ENCODE peak calls at places on chromosomes 4 and X, in four cellular contexts. V is H1, A is HCT116, N is K562. P is an unnamed sample.

GRCh38 chr4:189202182-189202868 is 738.3 kb upstream of the FRG1 start:
- DNase-seq in V (peak; percentile 72), A (peak; percentile 28), N (peak; percentile 34), P (peak; percentile 15)

GRCh38 chrX:137566746-137567473 is 983 bp downstream of the ZIC3 start:
- DNase-seq in V (no peak), A (no peak), N (no peak), P (no peak)

GRCh38 chrX:46882266-46882665 is 30.0 kb upstream of the JADE3 start:
- DNase-seq in V (no peak), A (no peak), N (no peak), P (no peak)

GRCh38 chr4:174631901-174632758 is 109.8 kb upstream of the HPGD start:
- DNase-seq in V (no peak), A (peak; percentile 24), N (peak; percentile 24), P (no peak)

GRCh38 chr4:57110635-57111546 is 706 bp upstream of the IGFBP7 start:
- DNase-seq in V (peak; percentile 56), A (no peak), N (no peak), P (no peak)

GRCh38 chrX:120741452-120741851 is 111.6 kb upstream of the C1GALT1C1 start:
- DNase-seq in V (no peak), A (no peak), N (no peak), P (peak; percentile 80)

GRCh38 chrX:925094-925493 is 287.4 kb downstream of the CRLF2 start:
- DNase-seq in V (no peak), A (no peak), N (no peak), P (no peak)

GRCh38 chr4:60215906-60216305 is 984.2 kb upstream of the ADGRL3 start:
- DNase-seq in V (no peak), A (no peak), N (no peak), P (no peak)

GRCh38 chr4:373062-373839 is 35.6 kb downstream of the ZNF141 start:
- DNase-seq in V (no peak), A (no peak), N (no peak), P (no peak)

GRCh38 chr4:52037730-52038108 is 380 bp downstream of the SGCB start:
- DNase-seq in V (peak; percentile 76), A (no peak), N (no peak), P (no peak)

GRCh38 chrX:10620121-10620699 is at the start of gene MID1:
- DNase-seq in V (peak; percentile 60), A (peak; percentile 55), N (no peak), P (peak; percentile 72)

GRCh38 chr4:2937986-2938385 is 25.2 kb downstream of the NOP14 start:
- DNase-seq in V (no peak), A (no peak), N (no peak), P (no peak)

GRCh38 chr4:2936773-2937145 is 26.4 kb downstream of the NOP14 start:
- DNase-seq in V (no peak), A (no peak), N (no peak), P (no peak)

GRCh38 chr4:2935762-2936743 is 27.2 kb downstream of the NOP14 start:
- DNase-seq in V (no peak), A (peak; percentile 69), N (no peak), P (no peak)

GRCh38 chr4:2938906-2939305 is 24.3 kb downstream of the NOP14 start:
- DNase-seq in V (no peak), A (no peak), N (no peak), P (no peak)

DNA sequence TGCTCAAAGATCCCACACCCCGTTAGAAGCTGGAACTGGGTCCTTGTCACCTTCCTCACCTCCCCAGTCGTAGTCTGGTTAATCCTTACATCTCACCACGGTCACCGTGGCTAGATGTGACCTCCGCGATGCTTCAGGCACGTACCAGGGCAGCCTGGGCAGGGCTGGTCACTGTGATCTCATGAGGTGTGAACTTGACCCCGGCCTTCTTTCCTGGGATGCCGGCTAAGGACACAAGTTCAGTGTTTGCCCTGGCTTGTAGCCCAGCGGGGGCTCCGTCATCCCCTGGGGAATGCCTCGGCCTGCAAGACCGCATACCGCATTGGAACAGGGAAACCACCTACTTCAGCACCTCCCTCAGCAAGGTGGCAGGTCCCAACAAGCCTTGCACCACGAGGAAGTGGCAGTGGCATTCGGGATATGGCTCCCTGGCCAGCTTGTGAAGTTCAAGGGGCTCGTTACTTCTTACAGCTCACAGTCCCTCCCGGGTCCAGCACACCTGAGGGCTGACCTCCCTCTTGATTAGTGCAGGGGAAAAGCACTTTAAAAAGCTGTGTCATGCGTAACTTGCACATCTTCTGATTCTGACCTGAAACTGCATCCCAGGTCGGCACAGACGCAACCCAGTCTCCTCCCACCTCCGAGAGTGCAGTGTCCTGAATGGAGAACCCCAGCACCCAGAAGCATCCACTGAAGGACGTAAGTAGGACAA is 25.9 kb downstream of the NOP14 start:
- DNase-seq in V (no peak), A (peak; percentile 68), N (no peak), P (peak; percentile 85)
- TF ChIP-seq JUND in V (no peak), A (no peak), N (no peak), P (no peak)

GRCh38 chr4:85018983-85019382 is 52.5 kb upstream of the WDFY3 start:
- DNase-seq in V (no peak), A (no peak), N (no peak), P (no peak)
- TF ChIP-seq JUND in V (no peak), A (no peak), N (no peak), P (no peak)

GRCh38 chrX:114889454-114889853 is 128.0 kb downstream of the IL13RA2 start:
- DNase-seq in V (no peak), A (no peak), N (no peak), P (no peak)
- TF ChIP-seq JUND in V (no peak), A (no peak), N (no peak), P (no peak)

GRCh38 chrX:49166914-49167739 is 4.6 kb downstream of the MAGIX start:
- DNase-seq in V (peak; percentile 55), A (no peak), N (peak; percentile 51), P (peak; percentile 59)
- TF ChIP-seq JUND in V (no peak), A (no peak), N (peak; percentile 58), P (no peak)

GRCh38 chr4:156805696-156806095 is 165.9 kb downstream of the PDGFC start:
- DNase-seq in V (no peak), A (no peak), N (no peak), P (no peak)
- TF ChIP-seq JUND in V (no peak), A (no peak), N (no peak), P (no peak)

DNA sequence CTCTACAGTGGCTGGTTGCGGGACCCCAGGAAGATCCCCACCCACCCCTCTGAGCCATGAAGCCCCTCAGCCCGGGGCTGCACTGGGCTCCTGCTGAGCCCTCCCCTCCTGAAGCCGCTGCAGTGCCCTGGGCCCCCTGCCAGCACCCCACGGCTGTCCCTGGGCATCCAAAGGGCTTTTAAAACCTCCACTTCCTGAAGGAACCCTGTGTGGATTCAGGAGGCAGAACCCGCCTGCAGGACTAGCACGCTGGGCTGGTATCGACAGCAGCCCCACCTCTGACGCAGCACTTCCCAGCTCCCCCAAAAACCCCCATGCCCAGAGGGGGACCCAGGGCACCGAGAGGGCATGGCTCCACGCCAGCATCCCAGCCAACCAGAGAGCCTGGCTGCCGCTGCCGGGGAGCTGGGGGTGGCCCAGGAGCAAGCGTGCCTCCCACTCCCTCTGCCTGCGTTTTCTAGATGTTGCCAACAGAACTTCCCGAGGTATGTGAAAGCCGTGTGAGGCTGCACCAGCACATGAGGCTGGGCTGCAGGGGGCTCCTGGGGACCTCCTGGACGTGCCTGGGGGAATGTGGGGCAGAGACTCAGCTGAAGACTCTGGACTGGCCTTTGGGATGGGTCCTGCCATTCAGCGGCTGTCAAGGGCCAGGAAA is 6.3 kb downstream of the MXD4 start:
- DNase-seq in V (no peak), A (no peak), N (no peak), P (no peak)
- TF ChIP-seq JUND in V (no peak), A (no peak), N (no peak), P (no peak)

GRCh38 chrX:155026420-155026726 is 271 bp upstream of the FUNDC2 start:
- DNase-seq in V (no peak), A (no peak), N (no peak), P (no peak)

GRCh38 chrX:155028192-155028591 is 1.5 kb downstream of the FUNDC2 start:
- DNase-seq in V (no peak), A (no peak), N (no peak), P (no peak)

GRCh38 chrX:155027509-155028066 is 944 bp downstream of the FUNDC2 start:
- DNase-seq in V (no peak), A (peak; percentile 23), N (no peak), P (no peak)

GRCh38 chrX:155026727-155027508 is at the start of gene FUNDC2:
- DNase-seq in V (peak; percentile 81), A (peak; percentile 86), N (peak; percentile 91), P (peak; percentile 95)

GRCh38 chrX:155028749-155029360 is 2.2 kb downstream of the FUNDC2 start:
- DNase-seq in V (no peak), A (no peak), N (no peak), P (no peak)
- TF ChIP-seq JUND in V (no peak), A (no peak), N (no peak), P (no peak)

DNA sequence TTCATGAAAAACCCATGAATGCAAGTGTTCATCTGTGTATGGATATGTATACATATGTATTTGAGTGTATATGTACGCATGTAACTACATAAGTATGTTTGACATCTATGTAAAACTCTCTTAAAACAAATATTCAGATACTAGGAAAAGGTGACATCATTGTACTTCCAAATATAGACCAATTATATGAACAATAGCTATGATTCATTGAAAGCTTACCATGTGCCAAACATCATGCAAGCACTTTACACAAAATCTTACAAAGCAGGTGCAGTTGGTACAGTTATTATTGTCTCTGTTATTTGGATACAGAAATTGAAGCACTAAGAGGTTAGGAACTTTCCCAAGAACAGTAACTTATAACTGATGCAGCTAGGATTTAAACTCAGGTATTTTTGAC is 21.4 kb downstream of the MAGEB17 start:
- DNase-seq in V (no peak), A (no peak), N (no peak), P (no peak)
- TF ChIP-seq JUND in V (no peak), A (no peak), N (no peak), P (no peak)

GRCh38 chrX:41022579-41022978 is 62.7 kb upstream of the USP9X start:
- DNase-seq in V (no peak), A (peak; percentile 37), N (no peak), P (no peak)
- TF ChIP-seq JUND in V (no peak), A (peak; percentile 87), N (no peak), P (no peak)

DNA sequence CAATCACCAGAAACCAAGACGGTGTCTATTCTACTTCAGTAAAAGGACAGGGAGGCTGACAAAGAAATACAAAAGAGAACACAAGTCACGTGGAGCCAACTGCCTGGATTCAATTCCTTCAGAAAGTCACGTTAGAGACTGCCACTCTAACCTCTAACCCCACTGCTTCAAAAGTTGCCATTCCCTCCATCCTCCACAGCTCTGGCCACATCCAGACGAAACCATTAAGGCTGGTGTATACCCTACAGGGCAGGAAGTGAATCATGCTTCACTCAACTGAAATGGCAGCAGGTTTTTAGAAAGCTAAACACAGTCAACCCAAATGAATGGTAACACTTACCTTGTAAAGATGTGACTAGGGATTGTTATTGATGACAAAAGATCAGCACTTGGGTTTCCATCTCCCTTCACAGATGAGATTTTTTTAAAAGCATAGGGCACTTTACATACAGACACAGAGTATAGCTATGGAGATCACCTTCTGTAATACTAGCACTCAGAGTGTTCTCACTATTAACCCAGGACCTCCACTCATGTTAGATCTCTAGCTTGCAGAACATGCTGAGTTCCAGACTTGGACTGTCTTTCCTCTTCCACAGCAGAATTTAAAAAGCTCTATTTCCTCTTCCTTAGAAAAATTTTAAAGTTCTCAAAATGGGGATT is 37.4 kb downstream of the MAML3 start:
- DNase-seq in V (no peak), A (no peak), N (no peak), P (no peak)
- TF ChIP-seq JUND in V (no peak), A (peak; percentile 32), N (no peak), P (no peak)

P was measured in T47D.